ENCODE peak calls at places on chromosomes 5 and 9, in ten cellular contexts. One of them, this sample, is unnamed. For H3K36me3, the result is how much of the 10 kb centered on the place peaks cover.

GRCh38 chr9:69027355-69028097 is 8.0 kb upstream of the FXN start:
- DNase-seq in K562: peak
- DNase-seq in breast epithelium: no peak
- DNase-seq in neural progenitor cell: peak
- DNase-seq in WERI-Rb-1: peak
- DNase-seq in fibroblast of lung: peak
- DNase-seq in tibial artery: no peak
- DNase-seq in testis: peak
- DNase-seq in endothelial cell of umbilical vein: peak
- DNase-seq in PC-9: peak
- DNase-seq in this sample: no peak

GRCh38 chr9:38141751-38142150 is 72.7 kb upstream of the SHB start:
- DNase-seq in neural progenitor cell: no peak
- DNase-seq in testis: no peak
- DNase-seq in tibial artery: no peak
- DNase-seq in K562: no peak
- DNase-seq in endothelial cell of umbilical vein: peak
- DNase-seq in WERI-Rb-1: no peak
- DNase-seq in PC-9: no peak
- DNase-seq in fibroblast of lung: peak
- DNase-seq in breast epithelium: no peak
- DNase-seq in this sample: peak

GRCh38 chr5:141121563-141121962 is at the start of gene PCDHB4:
- DNase-seq in endothelial cell of umbilical vein: peak
- DNase-seq in neural progenitor cell: peak
- DNase-seq in tibial artery: no peak
- DNase-seq in PC-9: no peak
- DNase-seq in WERI-Rb-1: no peak
- DNase-seq in fibroblast of lung: no peak
- DNase-seq in testis: peak
- DNase-seq in K562: no peak
- DNase-seq in breast epithelium: no peak
- DNase-seq in this sample: no peak

GRCh38 chr9:136674786-136675349 is 12.2 kb downstream of the EGFL7 start:
- DNase-seq in PC-9: no peak
- DNase-seq in neural progenitor cell: no peak
- DNase-seq in breast epithelium: no peak
- DNase-seq in tibial artery: no peak
- DNase-seq in WERI-Rb-1: peak
- DNase-seq in K562: peak
- DNase-seq in testis: no peak
- DNase-seq in fibroblast of lung: no peak
- DNase-seq in endothelial cell of umbilical vein: peak
- DNase-seq in this sample: no peak

GRCh38 chr9:133393399-133393798 is 17.2 kb downstream of the STKLD1 start:
- DNase-seq in neural progenitor cell: no peak
- DNase-seq in testis: no peak
- DNase-seq in breast epithelium: no peak
- DNase-seq in endothelial cell of umbilical vein: no peak
- DNase-seq in K562: no peak
- DNase-seq in tibial artery: no peak
- DNase-seq in fibroblast of lung: no peak
- DNase-seq in PC-9: no peak
- DNase-seq in WERI-Rb-1: no peak
- DNase-seq in this sample: no peak

GRCh38 chr9:36317766-36318165 is 59.5 kb upstream of the GNE start:
- DNase-seq in testis: peak
- DNase-seq in endothelial cell of umbilical vein: no peak
- DNase-seq in breast epithelium: peak
- DNase-seq in WERI-Rb-1: no peak
- DNase-seq in tibial artery: no peak
- DNase-seq in K562: no peak
- DNase-seq in PC-9: peak
- DNase-seq in fibroblast of lung: no peak
- DNase-seq in neural progenitor cell: no peak
- DNase-seq in this sample: peak

GRCh38 chr9:121963542-121963995 is 129.5 kb downstream of the TTLL11 start:
- DNase-seq in endothelial cell of umbilical vein: peak
- DNase-seq in neural progenitor cell: no peak
- DNase-seq in testis: no peak
- DNase-seq in PC-9: peak
- DNase-seq in tibial artery: no peak
- DNase-seq in K562: no peak
- DNase-seq in WERI-Rb-1: no peak
- DNase-seq in breast epithelium: no peak
- DNase-seq in fibroblast of lung: peak
- DNase-seq in this sample: no peak

GRCh38 chr5:81881595-81881994 is 90.2 kb upstream of the ATG10 start:
- DNase-seq in K562: no peak
- DNase-seq in breast epithelium: no peak
- DNase-seq in testis: no peak
- DNase-seq in PC-9: no peak
- DNase-seq in neural progenitor cell: no peak
- DNase-seq in WERI-Rb-1: no peak
- DNase-seq in fibroblast of lung: no peak
- DNase-seq in endothelial cell of umbilical vein: no peak
- DNase-seq in tibial artery: no peak
- DNase-seq in this sample: no peak

GRCh38 chr5:146475190-146475801 is 28.2 kb downstream of the TCERG1 start:
- DNase-seq in fibroblast of lung: no peak
- DNase-seq in breast epithelium: no peak
- DNase-seq in testis: no peak
- DNase-seq in tibial artery: no peak
- DNase-seq in K562: no peak
- DNase-seq in PC-9: no peak
- DNase-seq in WERI-Rb-1: no peak
- DNase-seq in neural progenitor cell: no peak
- DNase-seq in endothelial cell of umbilical vein: peak
- DNase-seq in this sample: no peak

GRCh38 chr5:122078116-122078865 is at the start of gene LOX:
- DNase-seq in endothelial cell of umbilical vein: peak
- DNase-seq in breast epithelium: peak
- DNase-seq in PC-9: peak
- DNase-seq in tibial artery: peak
- DNase-seq in testis: peak
- DNase-seq in K562: no peak
- DNase-seq in neural progenitor cell: peak
- DNase-seq in fibroblast of lung: peak
- DNase-seq in WERI-Rb-1: peak
- DNase-seq in this sample: no peak

GRCh38 chr9:135791431-135792267 is 89.7 kb downstream of the KCNT1 start:
- DNase-seq in endothelial cell of umbilical vein: no peak
- DNase-seq in fibroblast of lung: no peak
- DNase-seq in WERI-Rb-1: peak
- DNase-seq in testis: no peak
- DNase-seq in K562: peak
- DNase-seq in breast epithelium: no peak
- DNase-seq in neural progenitor cell: no peak
- DNase-seq in PC-9: no peak
- DNase-seq in tibial artery: no peak
- DNase-seq in this sample: no peak

GRCh38 chr9:99660191-99660636 is 161.5 kb upstream of the NR4A3 start:
- DNase-seq in breast epithelium: no peak
- DNase-seq in fibroblast of lung: no peak
- DNase-seq in testis: no peak
- DNase-seq in K562: no peak
- DNase-seq in endothelial cell of umbilical vein: no peak
- DNase-seq in WERI-Rb-1: no peak
- DNase-seq in PC-9: no peak
- DNase-seq in neural progenitor cell: no peak
- DNase-seq in tibial artery: peak
- DNase-seq in this sample: no peak

GRCh38 chr5:135498662-135498995 is 37.1 kb downstream of the NEUROG1 start:
- DNase-seq in fibroblast of lung: no peak
- DNase-seq in endothelial cell of umbilical vein: no peak
- DNase-seq in PC-9: no peak
- DNase-seq in neural progenitor cell: no peak
- DNase-seq in testis: no peak
- DNase-seq in tibial artery: no peak
- DNase-seq in breast epithelium: no peak
- DNase-seq in WERI-Rb-1: no peak
- DNase-seq in K562: no peak
- DNase-seq in this sample: no peak

GRCh38 chr5:149656576-149657182 is 73.4 kb upstream of the PPARGC1B start:
- DNase-seq in PC-9: no peak
- DNase-seq in fibroblast of lung: no peak
- DNase-seq in neural progenitor cell: peak
- DNase-seq in tibial artery: no peak
- DNase-seq in K562: peak
- DNase-seq in breast epithelium: no peak
- DNase-seq in testis: peak
- DNase-seq in endothelial cell of umbilical vein: no peak
- DNase-seq in WERI-Rb-1: peak
- DNase-seq in this sample: peak

GRCh38 chr5:63008195-63008594 is 429.6 kb downstream of the LRRC70 start:
- DNase-seq in neural progenitor cell: no peak
- DNase-seq in PC-9: no peak
- DNase-seq in fibroblast of lung: no peak
- DNase-seq in endothelial cell of umbilical vein: no peak
- DNase-seq in testis: no peak
- DNase-seq in breast epithelium: no peak
- DNase-seq in K562: no peak
- DNase-seq in WERI-Rb-1: no peak
- DNase-seq in tibial artery: no peak
- DNase-seq in this sample: no peak

GRCh38 chr5:278646-279045 is 7.2 kb downstream of the PDCD6 start:
- DNase-seq in breast epithelium: no peak
- DNase-seq in K562: no peak
- DNase-seq in WERI-Rb-1: no peak
- DNase-seq in PC-9: no peak
- DNase-seq in tibial artery: no peak
- DNase-seq in endothelial cell of umbilical vein: no peak
- DNase-seq in testis: no peak
- DNase-seq in fibroblast of lung: no peak
- DNase-seq in neural progenitor cell: no peak
- DNase-seq in this sample: no peak
- TF ChIP-seq CTCF in breast epithelium: no peak
- TF ChIP-seq CTCF in K562: no peak
- TF ChIP-seq CTCF in WERI-Rb-1: no peak
- TF ChIP-seq CTCF in PC-9: no peak
- TF ChIP-seq CTCF in tibial artery: no peak
- TF ChIP-seq CTCF in endothelial cell of umbilical vein: no peak
- TF ChIP-seq CTCF in testis: no peak
- TF ChIP-seq CTCF in fibroblast of lung: no peak
- TF ChIP-seq CTCF in neural progenitor cell: no peak
- TF ChIP-seq CTCF in this sample: no peak

DNA sequence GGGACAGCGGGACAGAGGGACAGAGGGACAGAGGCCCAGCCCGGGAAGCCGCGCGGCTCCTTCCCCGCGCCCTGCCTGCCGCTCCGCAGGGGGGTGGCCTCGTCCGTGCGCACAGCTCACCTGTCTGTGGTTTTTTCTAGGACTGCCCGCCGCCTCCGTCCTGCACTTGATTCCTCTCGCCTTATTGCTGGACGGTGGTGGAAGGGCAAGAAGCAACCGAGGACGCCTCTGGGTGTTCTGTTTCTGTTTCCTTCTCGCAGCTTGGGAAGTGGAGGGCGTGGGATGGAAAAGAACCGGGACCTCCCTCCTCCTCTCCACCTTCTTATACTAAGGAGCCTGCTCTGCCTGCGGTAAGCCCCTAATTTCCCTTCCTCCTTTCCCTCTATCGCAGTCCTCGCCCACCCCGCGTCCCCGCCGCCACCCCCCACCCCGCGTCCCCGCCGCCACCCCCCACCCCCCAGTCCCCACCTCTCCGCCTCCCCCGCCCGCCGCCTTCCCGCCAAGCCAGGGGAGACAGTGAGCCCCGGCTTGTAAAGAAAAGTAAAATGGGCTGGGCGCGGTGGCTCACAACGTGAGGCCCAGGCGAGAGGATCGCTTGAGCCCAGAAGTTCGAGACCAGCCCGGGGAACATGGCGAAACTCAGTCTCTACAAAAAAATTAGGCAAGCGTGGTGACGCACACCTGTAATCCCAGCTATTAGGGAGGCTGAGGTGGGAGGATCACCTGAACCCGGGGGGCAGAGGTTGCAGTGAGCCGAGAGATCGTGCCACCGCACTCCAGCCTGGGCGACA is 9.6 kb upstream of the FLT4 start:
- DNase-seq in K562: no peak
- DNase-seq in tibial artery: no peak
- DNase-seq in fibroblast of lung: no peak
- DNase-seq in testis: no peak
- DNase-seq in breast epithelium: peak
- DNase-seq in WERI-Rb-1: no peak
- DNase-seq in PC-9: no peak
- DNase-seq in endothelial cell of umbilical vein: no peak
- DNase-seq in neural progenitor cell: no peak
- DNase-seq in this sample: no peak
- H3K4me3 ChIP-seq in K562: no peak
- H3K4me3 ChIP-seq in tibial artery: no peak
- H3K4me3 ChIP-seq in fibroblast of lung: no peak
- H3K4me3 ChIP-seq in testis: peak
- H3K4me3 ChIP-seq in breast epithelium: no peak
- H3K4me3 ChIP-seq in WERI-Rb-1: no peak
- H3K4me3 ChIP-seq in PC-9: no peak
- H3K4me3 ChIP-seq in endothelial cell of umbilical vein: no peak
- H3K4me3 ChIP-seq in neural progenitor cell: no peak
- H3K4me3 ChIP-seq in this sample: no peak

GRCh38 chr5:31434898-31435297 is 97.0 kb downstream of the DROSHA start:
- DNase-seq in breast epithelium: no peak
- DNase-seq in WERI-Rb-1: no peak
- DNase-seq in K562: no peak
- DNase-seq in endothelial cell of umbilical vein: no peak
- DNase-seq in PC-9: no peak
- DNase-seq in tibial artery: no peak
- DNase-seq in neural progenitor cell: no peak
- DNase-seq in testis: no peak
- DNase-seq in fibroblast of lung: no peak
- DNase-seq in this sample: no peak
- H3K36me3 ChIP-seq in breast epithelium: under half
- H3K36me3 ChIP-seq in WERI-Rb-1: half or more
- H3K36me3 ChIP-seq in K562: half or more
- H3K36me3 ChIP-seq in endothelial cell of umbilical vein: under half
- H3K36me3 ChIP-seq in PC-9: under half
- H3K36me3 ChIP-seq in tibial artery: under half
- H3K36me3 ChIP-seq in neural progenitor cell: under half
- H3K36me3 ChIP-seq in testis: under half
- H3K36me3 ChIP-seq in fibroblast of lung: under half
- H3K36me3 ChIP-seq in this sample: under half

DNA sequence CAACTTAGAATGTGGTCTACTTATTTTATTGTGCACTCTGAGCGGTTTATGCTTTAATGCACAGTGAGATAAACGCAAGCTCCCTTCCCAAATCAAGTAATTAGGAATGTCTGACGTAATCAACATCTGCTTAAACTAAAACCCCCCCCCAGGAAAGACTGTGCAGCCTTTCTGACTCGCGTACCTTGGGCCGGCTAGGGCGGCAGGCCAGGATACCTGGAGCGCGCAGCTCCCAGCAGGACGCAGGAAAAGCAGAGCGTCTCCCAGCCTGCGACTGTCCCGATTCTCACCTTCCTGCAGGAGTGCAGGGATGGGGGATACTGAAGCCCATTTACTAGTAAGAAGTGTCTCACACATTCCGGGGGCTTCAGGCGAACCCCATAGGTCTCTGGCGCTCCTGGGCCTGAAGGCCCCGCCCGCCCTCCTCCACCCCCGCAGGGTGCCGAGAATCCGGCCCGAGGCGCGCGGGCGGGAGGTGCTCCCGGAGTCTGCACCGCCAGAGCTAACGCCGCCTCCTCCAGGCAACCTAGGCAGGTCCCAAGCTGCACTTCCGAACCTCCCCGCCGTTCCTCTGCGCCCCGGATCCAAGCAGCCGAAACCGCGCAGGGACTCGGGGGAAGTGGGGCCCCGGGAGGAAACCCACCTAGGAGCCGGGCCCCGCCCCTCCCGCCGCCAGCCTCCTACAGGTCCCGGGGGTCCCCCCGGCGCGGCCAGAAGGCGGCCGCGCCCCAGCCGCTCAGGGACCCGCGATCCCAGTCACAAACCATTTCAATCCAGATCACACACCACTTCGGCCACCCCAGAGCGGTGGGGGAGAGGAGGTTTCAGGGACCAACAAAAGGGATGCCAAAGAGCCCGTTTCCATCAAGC is 1.4 kb downstream of the ROR2 start:
- DNase-seq in testis: peak
- DNase-seq in fibroblast of lung: peak
- DNase-seq in PC-9: no peak
- DNase-seq in K562: peak
- DNase-seq in breast epithelium: peak
- DNase-seq in endothelial cell of umbilical vein: no peak
- DNase-seq in tibial artery: no peak
- DNase-seq in WERI-Rb-1: peak
- DNase-seq in neural progenitor cell: peak
- DNase-seq in this sample: no peak
- TF ChIP-seq CTCF in testis: no peak
- TF ChIP-seq CTCF in fibroblast of lung: peak
- TF ChIP-seq CTCF in PC-9: no peak
- TF ChIP-seq CTCF in K562: peak
- TF ChIP-seq CTCF in breast epithelium: peak
- TF ChIP-seq CTCF in endothelial cell of umbilical vein: no peak
- TF ChIP-seq CTCF in tibial artery: no peak
- TF ChIP-seq CTCF in WERI-Rb-1: no peak
- TF ChIP-seq CTCF in neural progenitor cell: peak
- TF ChIP-seq CTCF in this sample: no peak

This sample was measured in keratinocyte.